ENCODE peak calls at places on chromosomes 12 and 14, in eight cellular contexts. C is nucleus accumbens; B is Right ventricle myocardium superior; Z is stimulated activated CD8-positive, alpha-beta memory T cell treated with anti-CD3 and anti-CD28 coated beads, Interleukin-4, amount 100 ng/mL, for 4 hours; P is stimulated activated CD4-positive, alpha-beta T cell treated with anti-CD3 and anti-CD28 coated beads, Interleukin-15, amount 100 ng/mL, for 24 hours; T is RKO; S is NB4; E is hippocampal formation. F is an unnamed sample.
A peak's percentile ranks its signal among the peaks of the same experiment; 100 is the strongest.

GRCh38 chr12:65944637-65945036 is 120.4 kb downstream of the HMGA2 start:
- DNase-seq in C (no peak), B (no peak), Z (no peak), P (no peak), T (no peak), S (no peak), E (no peak), F (no peak)

GRCh38 chr12:53176750-53177149 is 3.8 kb upstream of the ZNF740 start:
- DNase-seq in C (no peak), B (no peak), Z (no peak), P (no peak), T (no peak), S (no peak), E (no peak), F (no peak)

GRCh38 chr12:58978717-58979116 is 58.4 kb upstream of the LRIG3 start:
- DNase-seq in C (no peak), B (no peak), Z (no peak), P (no peak), T (no peak), S (no peak), E (no peak), F (no peak)

GRCh38 chr12:68367903-68368302 is 35.7 kb upstream of the MDM1 start:
- DNase-seq in C (no peak), B (no peak), Z (no peak), P (no peak), T (no peak), S (peak; percentile 64), E (no peak), F (no peak)

GRCh38 chr12:41819948-41820347 is 324.7 kb downstream of the GXYLT1 start:
- DNase-seq in C (no peak), B (no peak), Z (no peak), P (no peak), T (no peak), S (no peak), E (no peak), F (no peak)

GRCh38 chr12:54459355-54459754 is 14.0 kb downstream of the GTSF1 start:
- DNase-seq in C (no peak), B (no peak), Z (no peak), P (no peak), T (no peak), S (no peak), E (no peak), F (no peak)

GRCh38 chr12:55687746-55688145 is 20.0 kb downstream of the ITGA7 start:
- DNase-seq in C (no peak), B (no peak), Z (no peak), P (peak; percentile 60), T (no peak), S (no peak), E (no peak), F (no peak)

GRCh38 chr12:47744778-47745436 is 13.8 kb downstream of the RAPGEF3 start:
- DNase-seq in C (no peak), B (no peak), Z (no peak), P (no peak), T (no peak), S (no peak), E (no peak), F (no peak)

GRCh38 chr12:96195845-96196451 is 1.8 kb downstream of the ELK3 start:
- DNase-seq in C (no peak), B (no peak), Z (no peak), P (peak; percentile 75), T (peak; percentile 93), S (peak; percentile 28), E (no peak), F (no peak)

GRCh38 chr12:6463211-6463610 is 7.3 kb downstream of the VAMP1 start:
- DNase-seq in C (no peak), B (no peak), Z (no peak), P (no peak), T (no peak), S (no peak), E (no peak), F (no peak)

GRCh38 chr12:104763163-104763805 is 194.8 kb downstream of the SLC41A2 start:
- DNase-seq in C (no peak), B (no peak), Z (no peak), P (no peak), T (no peak), S (peak; percentile 92), E (no peak), F (no peak)

GRCh38 chr14:81452341-81452740 is 52.2 kb upstream of the STON2 start:
- DNase-seq in C (no peak), B (no peak), Z (no peak), P (no peak), T (no peak), S (no peak), E (no peak), F (no peak)

GRCh38 chr12:49345048-49345839 is 1.4 kb upstream of the DNAJC22 start:
- DNase-seq in C (no peak), B (no peak), Z (no peak), P (peak; percentile 39), T (no peak), S (peak; percentile 55), E (no peak), F (no peak)

GRCh38 chr12:63151898-63152700 is 1.1 kb upstream of the AVPR1A start:
- DNase-seq in C (no peak), B (no peak), Z (no peak), P (peak; percentile 40), T (peak; percentile 17), S (peak; percentile 63), E (peak; percentile 42), F (peak; percentile 7)

GRCh38 chr12:107654866-107655265 is 30.7 kb upstream of the PWP1 start:
- DNase-seq in C (no peak), B (no peak), Z (no peak), P (no peak), T (no peak), S (no peak), E (no peak), F (no peak)

GRCh38 chr14:80587096-80587724 is 354.3 kb downstream of the CEP128 start:
- DNase-seq in C (no peak), B (no peak), Z (no peak), P (peak; percentile 3), T (peak; percentile 42), S (peak; percentile 31), E (peak; percentile 15), F (no peak)

GRCh38 chr12:81284137-81284536 is 206.3 kb downstream of the ACSS3 start:
- DNase-seq in C (no peak), B (no peak), Z (no peak), P (no peak), T (peak; percentile 10), S (peak; percentile 3), E (no peak), F (no peak)